ENCODE peak calls at places on chromosomes 4 and X, in nine cellular contexts. L is cardiac muscle cell; R is transverse colon; O is SK-N-SH; B is tibial artery; W is right atrium auricular region; K is naive thymus-derived CD4-positive, alpha-beta T cell; D is SJSA1; G is pancreas. M is an unnamed sample.

GRCh38 chr4:119151161-119151560 is 15.5 kb downstream of the MYOZ2 start:
- DNase-seq in L (peak; percentile 58), R (no peak), O (no peak), B (no peak), W (no peak), K (no peak), D (no peak), G (no peak), M (no peak)

GRCh38 chr4:165204462-165204830 is 2.9 kb upstream of the KLHL2 start:
- DNase-seq in L (no peak), R (no peak), O (no peak), B (no peak), W (no peak), K (peak; percentile 30), D (no peak), G (no peak), M (no peak)

GRCh38 chr4:124863039-124863545 is 150.6 kb upstream of the ANKRD50 start:
- DNase-seq in L (peak; percentile 19), R (no peak), O (no peak), B (no peak), W (no peak), K (no peak), D (no peak), G (no peak), M (no peak)

GRCh38 chr4:15043226-15043625 is 40.9 kb downstream of the CPEB2 start:
- DNase-seq in L (peak; percentile 18), R (no peak), O (peak; percentile 19), B (no peak), W (no peak), K (no peak), D (no peak), G (no peak), M (no peak)

GRCh38 chr4:185128272-185129119 is 14.6 kb upstream of the SLC25A4 start:
- DNase-seq in L (peak; percentile 47), R (peak; percentile 22), O (peak; percentile 83), B (no peak), W (no peak), K (peak; percentile 31), D (peak; percentile 16), G (peak; percentile 34), M (peak; percentile 85)

GRCh38 chr4:1470816-1471442 is 64.7 kb upstream of the NKX1-1 start:
- DNase-seq in L (no peak), R (no peak), O (peak; percentile 19), B (peak; percentile 55), W (no peak), K (no peak), D (no peak), G (no peak), M (peak; percentile 30)

GRCh38 chr4:68375667-68376559 is 26.0 kb upstream of the YTHDC1 start:
- DNase-seq in L (peak; percentile 64), R (peak; percentile 28), O (peak; percentile 65), B (no peak), W (no peak), K (peak; percentile 24), D (peak; percentile 46), G (peak; percentile 48), M (peak; percentile 84)

GRCh38 chr4:680931-681645 is 6.7 kb downstream of the MYL5 start:
- DNase-seq in L (peak; percentile 53), R (peak; percentile 83), O (peak; percentile 94), B (no peak), W (no peak), K (peak; percentile 61), D (no peak), G (no peak), M (peak; percentile 87)

GRCh38 chrX:69615779-69616519 is at the start of gene EDA:
- DNase-seq in L (peak; percentile 94), R (peak; percentile 87), O (peak; percentile 88), B (peak; percentile 91), W (peak; percentile 72), K (peak; percentile 79), D (peak; percentile 16), G (peak; percentile 88), M (peak; percentile 94)

GRCh38 chr4:153107246-153107645 is 97.0 kb upstream of the TRIM2 start:
- DNase-seq in L (no peak), R (no peak), O (no peak), B (no peak), W (no peak), K (no peak), D (no peak), G (no peak), M (no peak)
- H3K27me3 ChIP-seq in L (no peaks in the 10 kb centered on the region), R (no peaks in the 10 kb centered on the region), O (no peaks in the 10 kb centered on the region), B (no peaks in the 10 kb centered on the region), W (no peaks in the 10 kb centered on the region), K (no peaks in the 10 kb centered on the region), D (no peaks in the 10 kb centered on the region), G (no peaks in the 10 kb centered on the region), M (no peaks in the 10 kb centered on the region)

GRCh38 chr4:147362868-147363440 is 117.9 kb upstream of the EDNRA start:
- DNase-seq in L (peak; percentile 88), R (peak; percentile 51), O (peak; percentile 63), B (peak; percentile 78), W (peak; percentile 62), K (no peak), D (no peak), G (peak; percentile 15), M (no peak)

GRCh38 chr4:147360301-147360700 is 120.6 kb upstream of the EDNRA start:
- DNase-seq in L (peak; percentile 92), R (no peak), O (no peak), B (no peak), W (no peak), K (no peak), D (peak; percentile 38), G (no peak), M (no peak)

GRCh38 chr4:147366164-147366563 is 114.7 kb upstream of the EDNRA start:
- DNase-seq in L (no peak), R (no peak), O (no peak), B (no peak), W (no peak), K (no peak), D (no peak), G (no peak), M (no peak)

GRCh38 chr4:147363514-147363913 is 117.4 kb upstream of the EDNRA start:
- DNase-seq in L (no peak), R (no peak), O (no peak), B (no peak), W (no peak), K (no peak), D (no peak), G (no peak), M (no peak)

DNA sequence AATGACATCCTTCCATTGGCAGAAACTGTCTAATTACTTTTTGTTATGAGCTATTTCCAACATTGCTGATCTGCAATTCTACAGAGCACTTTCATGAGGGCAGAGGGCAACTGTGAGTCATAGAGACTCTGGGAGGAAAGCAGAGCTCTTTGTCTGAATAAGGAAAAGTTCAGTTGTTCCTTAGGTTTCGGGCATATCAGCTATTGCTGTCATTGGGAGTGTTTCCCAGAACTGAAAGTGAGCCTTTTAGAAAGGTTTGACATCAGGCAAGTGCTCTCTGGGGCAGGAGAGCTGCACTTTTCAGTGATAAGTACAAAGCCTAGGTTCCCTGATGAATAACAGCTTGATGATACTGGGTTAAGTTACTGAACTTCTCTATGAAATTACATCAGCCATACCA is 119.2 kb upstream of the EDNRA start:
- DNase-seq in L (peak; percentile 94), R (peak; percentile 63), O (no peak), B (peak; percentile 70), W (no peak), K (no peak), D (peak; percentile 34), G (no peak), M (no peak)
- H3K27ac ChIP-seq in L (peak overlapping the region; percentile 52), R (peak overlapping the region; percentile 83), O (peak overlapping the region; percentile 90), B (peak overlapping the region; percentile 70), W (peak overlapping the region; percentile 63), K (no peak overlapping the region), D (peak overlapping the region; percentile 43), G (no peak overlapping the region), M (peak overlapping the region; percentile 57)

DNA sequence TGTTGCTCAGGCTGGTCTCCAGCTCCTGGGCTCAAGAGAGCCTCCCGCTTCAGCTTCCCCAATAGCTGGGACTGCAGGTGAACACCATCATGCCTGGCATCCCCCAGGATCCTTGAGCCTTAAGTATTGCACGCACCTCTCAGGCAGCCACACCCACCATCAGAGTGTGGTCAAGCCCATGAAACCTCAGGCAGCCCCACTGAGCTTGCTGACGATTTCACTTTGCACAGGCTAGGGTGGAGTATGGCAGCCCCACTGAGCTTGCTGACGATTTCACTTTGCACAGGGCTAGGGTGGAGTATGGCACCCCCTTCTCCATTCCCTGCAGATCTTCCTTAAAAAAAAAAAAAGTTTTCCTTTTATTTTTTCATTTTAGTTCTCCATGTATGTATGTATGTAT is 57.2 kb downstream of the RHOXF2B start:
- DNase-seq in L (no peak), R (no peak), O (no peak), B (no peak), W (no peak), K (no peak), D (no peak), G (no peak), M (no peak)
- H3K27me3 ChIP-seq in L (peaks cover 50% of the 10 kb centered on the region), R (peaks cover 36% of the 10 kb centered on the region), O (peaks cover 31% of the 10 kb centered on the region), B (no peaks in the 10 kb centered on the region), W (peaks cover 7% of the 10 kb centered on the region), K (peaks cover 6% of the 10 kb centered on the region), D (no peaks in the 10 kb centered on the region), G (no peaks in the 10 kb centered on the region), M (peaks cover 66% of the 10 kb centered on the region)

GRCh38 chr4:138910201-138910913 is 105.2 kb upstream of the NOCT start:
- DNase-seq in L (peak; percentile 36), R (no peak), O (peak; percentile 52), B (no peak), W (no peak), K (no peak), D (no peak), G (no peak), M (no peak)

GRCh38 chr4:138909605-138910004 is 106.0 kb upstream of the NOCT start:
- DNase-seq in L (no peak), R (no peak), O (no peak), B (no peak), W (no peak), K (no peak), D (no peak), G (no peak), M (no peak)

GRCh38 chr4:138910914-138911336 is 104.7 kb upstream of the NOCT start:
- DNase-seq in L (peak; percentile 93), R (peak; percentile 75), O (peak; percentile 75), B (peak; percentile 66), W (peak; percentile 92), K (no peak), D (peak; percentile 55), G (peak; percentile 62), M (peak; percentile 90)

GRCh38 chr4:138912714-138913340 is 102.8 kb upstream of the NOCT start:
- DNase-seq in L (no peak), R (no peak), O (no peak), B (no peak), W (no peak), K (no peak), D (no peak), G (no peak), M (no peak)

DNA sequence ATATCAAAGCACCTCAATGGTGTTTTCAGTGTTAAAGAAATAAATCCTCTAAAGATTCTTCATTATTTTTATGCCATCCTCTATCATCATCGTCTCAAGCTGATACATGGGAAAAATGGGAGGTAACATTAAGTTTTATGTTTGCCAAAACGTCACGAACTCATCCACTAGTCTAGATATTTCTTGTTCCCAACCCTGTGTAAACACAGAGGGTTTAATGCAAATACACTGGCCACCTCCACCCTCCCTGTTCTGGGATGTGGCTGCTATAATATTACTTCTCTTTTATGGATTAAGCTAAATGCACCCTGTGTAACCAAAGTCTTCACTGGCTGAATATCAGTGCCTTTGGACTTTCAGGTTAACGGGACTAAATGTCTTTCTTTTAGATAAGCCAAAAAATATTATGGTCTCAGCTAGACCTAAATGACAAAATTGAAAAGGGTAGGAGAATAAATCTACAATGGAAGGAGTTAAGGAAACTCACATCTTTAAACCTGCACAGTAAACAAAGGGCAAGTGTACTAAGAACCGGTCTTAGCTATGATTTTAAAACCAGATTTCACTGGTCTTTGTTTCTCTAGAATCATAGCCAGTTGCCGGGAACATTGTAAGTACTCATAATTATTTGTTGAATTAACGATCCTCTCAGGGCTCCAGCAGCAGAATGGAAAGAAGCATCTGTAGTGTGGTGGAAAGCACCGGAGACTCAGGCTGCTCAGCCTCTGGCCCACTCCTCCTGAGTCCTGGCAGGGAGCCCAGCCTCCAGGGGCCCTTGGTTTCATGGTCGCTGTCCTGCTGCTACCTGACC is 103.5 kb upstream of the NOCT start:
- DNase-seq in L (no peak), R (peak; percentile 47), O (peak; percentile 24), B (no peak), W (no peak), K (no peak), D (no peak), G (peak; percentile 14), M (no peak)
- H3K27ac ChIP-seq in L (no peak overlapping the region), R (peak overlapping the region; percentile 87), O (no peak overlapping the region), B (no peak overlapping the region), W (peak overlapping the region; percentile 86), K (no peak overlapping the region), D (no peak overlapping the region), G (no peak overlapping the region), M (no peak overlapping the region)

M was measured in endodermal cell.